ENCODE peak calls at places on chromosome 13, in five cellular contexts. D, U, R, J and N are unnamed samples.

GRCh38 chr13:31824705-31825512 is 85.6 kb downstream of the RXFP2 start:
- DNase-seq in U (no peak), D (peak; percentile 13), J (no peak), R (no peak), N (no peak)

GRCh38 chr13:67967031-67967430 is 736.9 kb upstream of the PCDH9 start:
- DNase-seq in R (no peak), D (no peak), J (no peak), U (no peak), N (no peak)

GRCh38 chr13:49298903-49299605 is 51.3 kb downstream of the CDADC1 start:
- DNase-seq in J (peak; percentile 95), D (no peak), R (no peak), U (peak; percentile 42), N (no peak)

GRCh38 chr13:19984430-19985218 is 26.1 kb downstream of the ZMYM2 start:
- DNase-seq in D (peak; percentile 50), U (no peak), J (peak; percentile 16), R (peak; percentile 43), N (peak; percentile 20)

GRCh38 chr13:34176636-34177035 is 358.7 kb downstream of the RFC3 start:
- DNase-seq in D (no peak), U (no peak), J (no peak), R (no peak), N (no peak)

GRCh38 chr13:42280537-42280936 is 8.6 kb downstream of the AKAP11 start:
- DNase-seq in R (no peak), J (no peak), U (no peak), D (no peak), N (no peak)

GRCh38 chr13:21139374-21139773 is 37.0 kb downstream of the SKA3 start:
- DNase-seq in U (no peak), R (no peak), D (no peak), J (no peak), N (no peak)

GRCh38 chr13:113765241-113765910 is 6.3 kb downstream of the TMEM255B start:
- DNase-seq in R (no peak), D (no peak), J (no peak), U (no peak), N (no peak)

GRCh38 chr13:50635504-50635903 is 208.0 kb downstream of the DLEU7 start:
- DNase-seq in D (peak; percentile 42), R (no peak), U (no peak), J (no peak), N (no peak)

GRCh38 chr13:41428155-41428554 is 29.2 kb upstream of the RGCC start:
- DNase-seq in J (no peak), U (peak; percentile 81), R (no peak), D (no peak), N (peak; percentile 65)

GRCh38 chr13:113597386-113598080 is 13.0 kb downstream of the TFDP1 start:
- DNase-seq in J (no peak), U (no peak), R (no peak), D (no peak), N (no peak)

GRCh38 chr13:105773887-105774538 is 761.4 kb downstream of the EFNB2 start:
- DNase-seq in U (no peak), J (peak; percentile 1), R (no peak), D (no peak), N (no peak)

GRCh38 chr13:26308250-26308649 is 54.3 kb downstream of the CDK8 start:
- DNase-seq in D (no peak), U (no peak), J (no peak), R (no peak), N (no peak)

GRCh38 chr13:21053231-21053630 is 8.2 kb downstream of the LATS2 start:
- DNase-seq in J (no peak), D (no peak), U (no peak), R (peak; percentile 15), N (no peak)

GRCh38 chr13:77693449-77693940 is 4.0 kb upstream of the SLAIN1 start:
- DNase-seq in U (no peak), R (no peak), J (no peak), D (no peak), N (no peak)

GRCh38 chr13:112895521-112896465 is 73.2 kb upstream of the MCF2L start:
- DNase-seq in R (no peak), U (no peak), J (no peak), D (no peak), N (no peak)

GRCh38 chr13:76822691-76823267 is 63.4 kb downstream of the KCTD12 start:
- DNase-seq in U (no peak), R (no peak), J (no peak), D (no peak), N (no peak)

GRCh38 chr13:80945328-80945727 is 604.4 kb upstream of the SPRY2 start:
- DNase-seq in U (no peak), J (peak; percentile 71), R (no peak), D (no peak), N (peak; percentile 12)

GRCh38 chr13:107730835-107731234 is 484.5 kb downstream of the LIG4 start:
- DNase-seq in U (no peak), R (no peak), D (no peak), J (no peak), N (no peak)

GRCh38 chr13:49305824-49306425 is 58.2 kb downstream of the CDADC1 start:
- DNase-seq in J (no peak), D (no peak), U (no peak), R (no peak), N (no peak)

GRCh38 chr13:45715351-45715750 is 13.2 kb downstream of the CBY2 start:
- DNase-seq in J (no peak), R (no peak), D (no peak), U (no peak), N (no peak)

GRCh38 chr13:84037937-84038464 is 155.7 kb upstream of the SLITRK1 start:
- DNase-seq in U (no peak), J (no peak), D (no peak), R (no peak), N (no peak)

GRCh38 chr13:112703935-112704633 is 14.2 kb downstream of the ATP11A start:
- DNase-seq in U (no peak), J (no peak), R (peak; percentile 78), D (no peak), N (no peak)

GRCh38 chr13:59861676-59862075 is 302.1 kb downstream of the DIAPH3 start:
- DNase-seq in U (no peak), D (no peak), R (no peak), J (no peak), N (no peak)

GRCh38 chr13:41590122-41590521 is 132.8 kb downstream of the RGCC start:
- DNase-seq in D (no peak), U (no peak), J (no peak), R (peak; percentile 11), N (no peak)

GRCh38 chr13:71798723-71799122 is 68.3 kb downstream of the DACH1 start:
- DNase-seq in U (no peak), R (no peak), J (no peak), D (no peak), N (no peak)

GRCh38 chr13:45584816-45585215 is 30.7 kb downstream of the ERICH6B start:
- DNase-seq in D (no peak), R (peak; percentile 15), U (no peak), J (peak; percentile 20), N (no peak)

GRCh38 chr13:45339867-45340266 is 1.1 kb downstream of the TPT1 start:
- DNase-seq in U (no peak), D (no peak), J (no peak), R (no peak), N (no peak)

GRCh38 chr13:109145631-109146030 is 516.2 kb downstream of the MYO16 start:
- DNase-seq in J (peak; percentile 13), U (no peak), D (no peak), R (peak; percentile 18), N (peak; percentile 79)

GRCh38 chr13:114143806-114144605 is 11.6 kb upstream of the RASA3 start:
- DNase-seq in R (peak; percentile 47), U (peak; percentile 59), D (no peak), J (peak; percentile 74), N (peak; percentile 61)

GRCh38 chr13:53783466-53783865 is 754.9 kb downstream of the OLFM4 start:
- DNase-seq in D (no peak), R (no peak), U (no peak), J (no peak), N (no peak)

GRCh38 chr13:94324409-94325147 is 154.9 kb downstream of the DCT start:
- DNase-seq in R (no peak), D (no peak), J (no peak), U (no peak), N (no peak)

GRCh38 chr13:26300140-26300539 is 46.2 kb downstream of the CDK8 start:
- DNase-seq in R (peak; percentile 27), J (no peak), U (no peak), D (no peak), N (no peak)

GRCh38 chr13:79503069-79503468 is 22.1 kb downstream of the NDFIP2 start:
- DNase-seq in J (no peak), R (no peak), D (no peak), U (no peak), N (no peak)
- H4K20me1 ChIP-seq in J (no peaks in the 10 kb centered on the region), R (no peaks in the 10 kb centered on the region), D (no peaks in the 10 kb centered on the region), U (no peaks in the 10 kb centered on the region), N (peaks cover 13% of the 10 kb centered on the region)

DNA sequence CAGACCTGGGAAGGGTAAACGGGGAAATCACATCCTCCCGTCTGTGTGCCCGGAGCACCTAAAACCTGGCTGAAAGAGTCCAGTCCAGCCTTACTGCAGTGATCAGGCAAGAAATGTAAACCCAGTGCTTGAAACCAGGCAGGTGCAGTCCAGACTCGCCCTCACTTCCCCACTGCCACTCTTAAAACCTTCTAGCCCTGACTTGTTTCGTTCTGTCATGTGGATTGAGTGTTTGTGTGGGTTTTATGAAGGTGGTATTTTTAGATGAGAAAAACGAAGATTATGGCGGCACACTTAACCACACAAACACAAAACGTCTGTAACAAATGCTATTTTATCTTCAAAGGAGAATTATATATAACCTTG is 836 bp upstream of the CKAP2 start:
- DNase-seq in D (peak; percentile 69), R (peak; percentile 39), U (no peak), J (no peak), N (peak; percentile 34)
- TF ChIP-seq TAF1 in D (peak; percentile 48), R (no peak), U (no peak), J (no peak), N (no peak)

GRCh38 chr13:30805603-30806011 is 70.3 kb downstream of the ALOX5AP start:
- DNase-seq in R (no peak), D (no peak), U (no peak), J (peak; percentile 90), N (peak; percentile 32)

GRCh38 chr13:30805132-30805537 is 69.8 kb downstream of the ALOX5AP start:
- DNase-seq in J (peak; percentile 75), D (no peak), R (no peak), U (no peak), N (no peak)

GRCh38 chr13:30808600-30808999 is 73.3 kb downstream of the ALOX5AP start:
- DNase-seq in R (no peak), J (no peak), D (no peak), U (no peak), N (no peak)

GRCh38 chr13:30806784-30807183 is 71.4 kb downstream of the ALOX5AP start:
- DNase-seq in J (no peak), U (no peak), D (no peak), R (no peak), N (no peak)

DNA sequence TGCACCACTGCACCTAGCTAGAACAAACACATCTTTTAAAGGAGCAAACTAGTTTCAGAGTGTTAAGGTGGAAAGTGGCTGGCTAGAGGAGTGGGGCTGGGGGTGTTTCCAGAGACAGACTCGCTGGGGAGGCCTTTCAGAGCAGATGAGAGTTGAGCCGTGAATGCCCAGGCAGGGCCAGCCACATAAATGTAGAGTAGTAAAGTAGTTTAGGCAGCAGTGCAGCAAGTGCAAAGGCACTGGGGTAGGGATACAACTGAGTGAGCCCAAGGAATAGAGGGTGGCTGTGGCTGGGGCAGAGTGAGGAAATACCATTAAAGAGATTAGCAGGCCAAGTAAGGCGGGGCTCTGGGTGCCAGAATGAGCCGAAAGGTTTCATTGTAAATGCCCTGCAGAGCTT is 72.0 kb downstream of the ALOX5AP start:
- DNase-seq in R (no peak), D (no peak), U (no peak), J (no peak), N (no peak)
- H3K4me1 ChIP-seq in R (peaks cover 6% of the 10 kb centered on the region), D (no peaks in the 10 kb centered on the region), U (no peaks in the 10 kb centered on the region), J (peaks cover 67% of the 10 kb centered on the region), N (peaks cover 26% of the 10 kb centered on the region)

GRCh38 chr13:35887028-35887666 is 244.0 kb downstream of the DCLK1 start:
- DNase-seq in R (no peak), D (no peak), U (peak; percentile 24), J (no peak), N (no peak)
- H4K20me1 ChIP-seq in R (no peaks in the 10 kb centered on the region), D (no peaks in the 10 kb centered on the region), U (no peaks in the 10 kb centered on the region), J (no peaks in the 10 kb centered on the region), N (no peaks in the 10 kb centered on the region)